ENCODE peak calls at places on chromosomes 11 and 22, in nine cellular contexts. One of them, this sample, is unnamed.

GRCh38 chr22:28907311-28908008 is 24.1 kb downstream of the ZNRF3 start:
- DNase-seq in caudate nucleus: no peak
- DNase-seq in hippocampal formation: no peak
- DNase-seq in left cardiac atrium: no peak
- DNase-seq in activated CD4-positive, alpha-beta T cell treated with anti-CD3 and anti-CD28 coated beads, Interleukin-2, amount 10 ng/mL, durations not matched to agents 7 days and 5 days: no peak
- DNase-seq in fibroblast of lung: peak; percentile 19
- DNase-seq in stimulated activated CD4-positive, alpha-beta T cell treated with anti-CD3 and anti-CD28 coated beads, Interleukin-15, amount 100 ng/mL, for 48 hours: peak; percentile 72
- DNase-seq in AG08396: no peak
- DNase-seq in aorta: no peak
- DNase-seq in this sample: no peak

GRCh38 chr11:65083834-65084597 is at the start of the genes CDCA5 and ZFPL1:
- DNase-seq in caudate nucleus: peak; percentile 89
- DNase-seq in hippocampal formation: peak; percentile 96
- DNase-seq in left cardiac atrium: peak; percentile 95
- DNase-seq in activated CD4-positive, alpha-beta T cell treated with anti-CD3 and anti-CD28 coated beads, Interleukin-2, amount 10 ng/mL, durations not matched to agents 7 days and 5 days: peak; percentile 97
- DNase-seq in fibroblast of lung: peak; percentile 93
- DNase-seq in stimulated activated CD4-positive, alpha-beta T cell treated with anti-CD3 and anti-CD28 coated beads, Interleukin-15, amount 100 ng/mL, for 48 hours: peak; percentile 94
- DNase-seq in AG08396: peak; percentile 99
- DNase-seq in aorta: peak; percentile 97
- DNase-seq in this sample: peak; percentile 96

GRCh38 chr22:23526588-23527315 is 53.3 kb downstream of the IGLL1 start:
- DNase-seq in caudate nucleus: no peak
- DNase-seq in hippocampal formation: no peak
- DNase-seq in left cardiac atrium: no peak
- DNase-seq in activated CD4-positive, alpha-beta T cell treated with anti-CD3 and anti-CD28 coated beads, Interleukin-2, amount 10 ng/mL, durations not matched to agents 7 days and 5 days: no peak
- DNase-seq in fibroblast of lung: no peak
- DNase-seq in stimulated activated CD4-positive, alpha-beta T cell treated with anti-CD3 and anti-CD28 coated beads, Interleukin-15, amount 100 ng/mL, for 48 hours: no peak
- DNase-seq in AG08396: no peak
- DNase-seq in aorta: no peak
- DNase-seq in this sample: peak; percentile 33

GRCh38 chr11:87235366-87235765 is 197.6 kb downstream of the TMEM135 start:
- DNase-seq in caudate nucleus: no peak
- DNase-seq in hippocampal formation: no peak
- DNase-seq in left cardiac atrium: no peak
- DNase-seq in activated CD4-positive, alpha-beta T cell treated with anti-CD3 and anti-CD28 coated beads, Interleukin-2, amount 10 ng/mL, durations not matched to agents 7 days and 5 days: no peak
- DNase-seq in fibroblast of lung: no peak
- DNase-seq in stimulated activated CD4-positive, alpha-beta T cell treated with anti-CD3 and anti-CD28 coated beads, Interleukin-15, amount 100 ng/mL, for 48 hours: no peak
- DNase-seq in AG08396: no peak
- DNase-seq in aorta: no peak
- DNase-seq in this sample: no peak

GRCh38 chr11:42179211-42179610 is 719.8 kb upstream of the LRRC4C start:
- DNase-seq in caudate nucleus: no peak
- DNase-seq in hippocampal formation: no peak
- DNase-seq in left cardiac atrium: no peak
- DNase-seq in activated CD4-positive, alpha-beta T cell treated with anti-CD3 and anti-CD28 coated beads, Interleukin-2, amount 10 ng/mL, durations not matched to agents 7 days and 5 days: no peak
- DNase-seq in fibroblast of lung: no peak
- DNase-seq in stimulated activated CD4-positive, alpha-beta T cell treated with anti-CD3 and anti-CD28 coated beads, Interleukin-15, amount 100 ng/mL, for 48 hours: no peak
- DNase-seq in AG08396: no peak
- DNase-seq in aorta: no peak
- DNase-seq in this sample: no peak

GRCh38 chr11:14713518-14714244 is 70.1 kb downstream of the PDE3B start:
- DNase-seq in caudate nucleus: no peak
- DNase-seq in hippocampal formation: no peak
- DNase-seq in left cardiac atrium: no peak
- DNase-seq in activated CD4-positive, alpha-beta T cell treated with anti-CD3 and anti-CD28 coated beads, Interleukin-2, amount 10 ng/mL, durations not matched to agents 7 days and 5 days: peak; percentile 45
- DNase-seq in fibroblast of lung: no peak
- DNase-seq in stimulated activated CD4-positive, alpha-beta T cell treated with anti-CD3 and anti-CD28 coated beads, Interleukin-15, amount 100 ng/mL, for 48 hours: no peak
- DNase-seq in AG08396: no peak
- DNase-seq in aorta: no peak
- DNase-seq in this sample: no peak

GRCh38 chr11:109998921-109999320 is 94.3 kb upstream of the ZC3H12C start:
- DNase-seq in caudate nucleus: no peak
- DNase-seq in hippocampal formation: peak; percentile 33
- DNase-seq in left cardiac atrium: no peak
- DNase-seq in activated CD4-positive, alpha-beta T cell treated with anti-CD3 and anti-CD28 coated beads, Interleukin-2, amount 10 ng/mL, durations not matched to agents 7 days and 5 days: no peak
- DNase-seq in fibroblast of lung: no peak
- DNase-seq in stimulated activated CD4-positive, alpha-beta T cell treated with anti-CD3 and anti-CD28 coated beads, Interleukin-15, amount 100 ng/mL, for 48 hours: no peak
- DNase-seq in AG08396: no peak
- DNase-seq in aorta: no peak
- DNase-seq in this sample: no peak

GRCh38 chr11:69657911-69658605 is 17.1 kb downstream of the LTO1 start:
- DNase-seq in caudate nucleus: no peak
- DNase-seq in hippocampal formation: no peak
- DNase-seq in left cardiac atrium: no peak
- DNase-seq in activated CD4-positive, alpha-beta T cell treated with anti-CD3 and anti-CD28 coated beads, Interleukin-2, amount 10 ng/mL, durations not matched to agents 7 days and 5 days: no peak
- DNase-seq in fibroblast of lung: peak; percentile 61
- DNase-seq in stimulated activated CD4-positive, alpha-beta T cell treated with anti-CD3 and anti-CD28 coated beads, Interleukin-15, amount 100 ng/mL, for 48 hours: no peak
- DNase-seq in AG08396: peak; percentile 50
- DNase-seq in aorta: peak; percentile 6
- DNase-seq in this sample: peak; percentile 38

GRCh38 chr11:84780689-84781293 is 846.4 kb downstream of the DLG2 start:
- DNase-seq in caudate nucleus: no peak
- DNase-seq in hippocampal formation: peak; percentile 11
- DNase-seq in left cardiac atrium: no peak
- DNase-seq in activated CD4-positive, alpha-beta T cell treated with anti-CD3 and anti-CD28 coated beads, Interleukin-2, amount 10 ng/mL, durations not matched to agents 7 days and 5 days: no peak
- DNase-seq in fibroblast of lung: peak; percentile 39
- DNase-seq in stimulated activated CD4-positive, alpha-beta T cell treated with anti-CD3 and anti-CD28 coated beads, Interleukin-15, amount 100 ng/mL, for 48 hours: no peak
- DNase-seq in AG08396: peak; percentile 9
- DNase-seq in aorta: no peak
- DNase-seq in this sample: no peak

GRCh38 chr11:130527648-130528300 is 79.3 kb downstream of the ADAMTS15 start:
- DNase-seq in caudate nucleus: no peak
- DNase-seq in hippocampal formation: no peak
- DNase-seq in left cardiac atrium: peak; percentile 67
- DNase-seq in activated CD4-positive, alpha-beta T cell treated with anti-CD3 and anti-CD28 coated beads, Interleukin-2, amount 10 ng/mL, durations not matched to agents 7 days and 5 days: no peak
- DNase-seq in fibroblast of lung: peak; percentile 86
- DNase-seq in stimulated activated CD4-positive, alpha-beta T cell treated with anti-CD3 and anti-CD28 coated beads, Interleukin-15, amount 100 ng/mL, for 48 hours: no peak
- DNase-seq in AG08396: no peak
- DNase-seq in aorta: no peak
- DNase-seq in this sample: no peak

GRCh38 chr11:94125408-94126120 is 3.1 kb upstream of the PANX1 start:
- DNase-seq in caudate nucleus: no peak
- DNase-seq in hippocampal formation: no peak
- DNase-seq in left cardiac atrium: no peak
- DNase-seq in activated CD4-positive, alpha-beta T cell treated with anti-CD3 and anti-CD28 coated beads, Interleukin-2, amount 10 ng/mL, durations not matched to agents 7 days and 5 days: peak; percentile 22
- DNase-seq in fibroblast of lung: no peak
- DNase-seq in stimulated activated CD4-positive, alpha-beta T cell treated with anti-CD3 and anti-CD28 coated beads, Interleukin-15, amount 100 ng/mL, for 48 hours: no peak
- DNase-seq in AG08396: no peak
- DNase-seq in aorta: no peak
- DNase-seq in this sample: no peak

GRCh38 chr11:64745219-64745522 is 1.2 kb upstream of the RASGRP2 start:
- DNase-seq in caudate nucleus: no peak
- DNase-seq in hippocampal formation: no peak
- DNase-seq in left cardiac atrium: peak; percentile 84
- DNase-seq in activated CD4-positive, alpha-beta T cell treated with anti-CD3 and anti-CD28 coated beads, Interleukin-2, amount 10 ng/mL, durations not matched to agents 7 days and 5 days: peak; percentile 94
- DNase-seq in fibroblast of lung: no peak
- DNase-seq in stimulated activated CD4-positive, alpha-beta T cell treated with anti-CD3 and anti-CD28 coated beads, Interleukin-15, amount 100 ng/mL, for 48 hours: no peak
- DNase-seq in AG08396: peak; percentile 50
- DNase-seq in aorta: peak; percentile 91
- DNase-seq in this sample: peak; percentile 93

GRCh38 chr11:43585877-43586608 is 94.5 kb upstream of the HSD17B12 start:
- DNase-seq in caudate nucleus: no peak
- DNase-seq in hippocampal formation: no peak
- DNase-seq in left cardiac atrium: no peak
- DNase-seq in activated CD4-positive, alpha-beta T cell treated with anti-CD3 and anti-CD28 coated beads, Interleukin-2, amount 10 ng/mL, durations not matched to agents 7 days and 5 days: no peak
- DNase-seq in fibroblast of lung: no peak
- DNase-seq in stimulated activated CD4-positive, alpha-beta T cell treated with anti-CD3 and anti-CD28 coated beads, Interleukin-15, amount 100 ng/mL, for 48 hours: no peak
- DNase-seq in AG08396: no peak
- DNase-seq in aorta: no peak
- DNase-seq in this sample: no peak

GRCh38 chr11:6943131-6943530 is 16.9 kb downstream of the ZNF215 start:
- DNase-seq in caudate nucleus: no peak
- DNase-seq in hippocampal formation: no peak
- DNase-seq in left cardiac atrium: no peak
- DNase-seq in activated CD4-positive, alpha-beta T cell treated with anti-CD3 and anti-CD28 coated beads, Interleukin-2, amount 10 ng/mL, durations not matched to agents 7 days and 5 days: no peak
- DNase-seq in fibroblast of lung: peak; percentile 36
- DNase-seq in stimulated activated CD4-positive, alpha-beta T cell treated with anti-CD3 and anti-CD28 coated beads, Interleukin-15, amount 100 ng/mL, for 48 hours: no peak
- DNase-seq in AG08396: peak; percentile 10
- DNase-seq in aorta: no peak
- DNase-seq in this sample: no peak

GRCh38 chr11:45921561-45922424 is 663 bp upstream of the LARGE2 start:
- DNase-seq in caudate nucleus: no peak
- DNase-seq in hippocampal formation: no peak
- DNase-seq in left cardiac atrium: no peak
- DNase-seq in activated CD4-positive, alpha-beta T cell treated with anti-CD3 and anti-CD28 coated beads, Interleukin-2, amount 10 ng/mL, durations not matched to agents 7 days and 5 days: no peak
- DNase-seq in fibroblast of lung: no peak
- DNase-seq in stimulated activated CD4-positive, alpha-beta T cell treated with anti-CD3 and anti-CD28 coated beads, Interleukin-15, amount 100 ng/mL, for 48 hours: no peak
- DNase-seq in AG08396: peak; percentile 13
- DNase-seq in aorta: peak; percentile 42
- DNase-seq in this sample: peak; percentile 87

GRCh38 chr11:15374418-15374817 is 259.7 kb downstream of the INSC start:
- DNase-seq in caudate nucleus: no peak
- DNase-seq in hippocampal formation: no peak
- DNase-seq in left cardiac atrium: no peak
- DNase-seq in activated CD4-positive, alpha-beta T cell treated with anti-CD3 and anti-CD28 coated beads, Interleukin-2, amount 10 ng/mL, durations not matched to agents 7 days and 5 days: no peak
- DNase-seq in fibroblast of lung: no peak
- DNase-seq in stimulated activated CD4-positive, alpha-beta T cell treated with anti-CD3 and anti-CD28 coated beads, Interleukin-15, amount 100 ng/mL, for 48 hours: no peak
- DNase-seq in AG08396: no peak
- DNase-seq in aorta: no peak
- DNase-seq in this sample: no peak

GRCh38 chr11:33347490-33348125 is 90.4 kb downstream of the HIPK3 start:
- DNase-seq in caudate nucleus: no peak
- DNase-seq in hippocampal formation: no peak
- DNase-seq in left cardiac atrium: no peak
- DNase-seq in activated CD4-positive, alpha-beta T cell treated with anti-CD3 and anti-CD28 coated beads, Interleukin-2, amount 10 ng/mL, durations not matched to agents 7 days and 5 days: no peak
- DNase-seq in fibroblast of lung: no peak
- DNase-seq in stimulated activated CD4-positive, alpha-beta T cell treated with anti-CD3 and anti-CD28 coated beads, Interleukin-15, amount 100 ng/mL, for 48 hours: no peak
- DNase-seq in AG08396: no peak
- DNase-seq in aorta: no peak
- DNase-seq in this sample: no peak

GRCh38 chr11:59226396-59226795 is 13.7 kb upstream of the MPEG1 start:
- DNase-seq in caudate nucleus: no peak
- DNase-seq in hippocampal formation: no peak
- DNase-seq in left cardiac atrium: no peak
- DNase-seq in activated CD4-positive, alpha-beta T cell treated with anti-CD3 and anti-CD28 coated beads, Interleukin-2, amount 10 ng/mL, durations not matched to agents 7 days and 5 days: no peak
- DNase-seq in fibroblast of lung: no peak
- DNase-seq in stimulated activated CD4-positive, alpha-beta T cell treated with anti-CD3 and anti-CD28 coated beads, Interleukin-15, amount 100 ng/mL, for 48 hours: no peak
- DNase-seq in AG08396: no peak
- DNase-seq in aorta: no peak
- DNase-seq in this sample: no peak

GRCh38 chr22:46349238-46349637 is 13.7 kb downstream of the TRMU start:
- DNase-seq in caudate nucleus: no peak
- DNase-seq in hippocampal formation: no peak
- DNase-seq in left cardiac atrium: no peak
- DNase-seq in activated CD4-positive, alpha-beta T cell treated with anti-CD3 and anti-CD28 coated beads, Interleukin-2, amount 10 ng/mL, durations not matched to agents 7 days and 5 days: no peak
- DNase-seq in fibroblast of lung: no peak
- DNase-seq in stimulated activated CD4-positive, alpha-beta T cell treated with anti-CD3 and anti-CD28 coated beads, Interleukin-15, amount 100 ng/mL, for 48 hours: no peak
- DNase-seq in AG08396: no peak
- DNase-seq in aorta: peak; percentile 19
- DNase-seq in this sample: peak; percentile 21

GRCh38 chr22:45240137-45240809 is 421 bp downstream of the KIAA0930 start:
- DNase-seq in caudate nucleus: no peak
- DNase-seq in hippocampal formation: no peak
- DNase-seq in left cardiac atrium: peak; percentile 40
- DNase-seq in activated CD4-positive, alpha-beta T cell treated with anti-CD3 and anti-CD28 coated beads, Interleukin-2, amount 10 ng/mL, durations not matched to agents 7 days and 5 days: peak; percentile 42
- DNase-seq in fibroblast of lung: peak; percentile 35
- DNase-seq in stimulated activated CD4-positive, alpha-beta T cell treated with anti-CD3 and anti-CD28 coated beads, Interleukin-15, amount 100 ng/mL, for 48 hours: no peak
- DNase-seq in AG08396: peak; percentile 35
- DNase-seq in aorta: no peak
- DNase-seq in this sample: peak; percentile 75

GRCh38 chr11:119342362-119343130 is 1.9 kb upstream of the C1QTNF5 start:
- DNase-seq in caudate nucleus: no peak
- DNase-seq in hippocampal formation: no peak
- DNase-seq in left cardiac atrium: no peak
- DNase-seq in activated CD4-positive, alpha-beta T cell treated with anti-CD3 and anti-CD28 coated beads, Interleukin-2, amount 10 ng/mL, durations not matched to agents 7 days and 5 days: no peak
- DNase-seq in fibroblast of lung: no peak
- DNase-seq in stimulated activated CD4-positive, alpha-beta T cell treated with anti-CD3 and anti-CD28 coated beads, Interleukin-15, amount 100 ng/mL, for 48 hours: no peak
- DNase-seq in AG08396: no peak
- DNase-seq in aorta: peak; percentile 50
- DNase-seq in this sample: peak; percentile 43

GRCh38 chr11:37364246-37364839 is 766.3 kb upstream of the RAG2 start:
- DNase-seq in caudate nucleus: no peak
- DNase-seq in hippocampal formation: no peak
- DNase-seq in left cardiac atrium: no peak
- DNase-seq in activated CD4-positive, alpha-beta T cell treated with anti-CD3 and anti-CD28 coated beads, Interleukin-2, amount 10 ng/mL, durations not matched to agents 7 days and 5 days: no peak
- DNase-seq in fibroblast of lung: no peak
- DNase-seq in stimulated activated CD4-positive, alpha-beta T cell treated with anti-CD3 and anti-CD28 coated beads, Interleukin-15, amount 100 ng/mL, for 48 hours: no peak
- DNase-seq in AG08396: no peak
- DNase-seq in aorta: no peak
- DNase-seq in this sample: no peak

GRCh38 chr11:68120212-68121066 is 749 bp downstream of the CHKA start:
- DNase-seq in caudate nucleus: peak; percentile 43
- DNase-seq in hippocampal formation: peak; percentile 23
- DNase-seq in left cardiac atrium: peak; percentile 68
- DNase-seq in activated CD4-positive, alpha-beta T cell treated with anti-CD3 and anti-CD28 coated beads, Interleukin-2, amount 10 ng/mL, durations not matched to agents 7 days and 5 days: peak; percentile 56
- DNase-seq in fibroblast of lung: peak; percentile 43
- DNase-seq in stimulated activated CD4-positive, alpha-beta T cell treated with anti-CD3 and anti-CD28 coated beads, Interleukin-15, amount 100 ng/mL, for 48 hours: no peak
- DNase-seq in AG08396: peak; percentile 32
- DNase-seq in aorta: peak; percentile 77
- DNase-seq in this sample: peak; percentile 82

GRCh38 chr22:41891407-41891806 is 23.5 kb downstream of the SHISA8 start:
- DNase-seq in caudate nucleus: no peak
- DNase-seq in hippocampal formation: no peak
- DNase-seq in left cardiac atrium: no peak
- DNase-seq in activated CD4-positive, alpha-beta T cell treated with anti-CD3 and anti-CD28 coated beads, Interleukin-2, amount 10 ng/mL, durations not matched to agents 7 days and 5 days: no peak
- DNase-seq in fibroblast of lung: no peak
- DNase-seq in stimulated activated CD4-positive, alpha-beta T cell treated with anti-CD3 and anti-CD28 coated beads, Interleukin-15, amount 100 ng/mL, for 48 hours: no peak
- DNase-seq in AG08396: no peak
- DNase-seq in aorta: no peak
- DNase-seq in this sample: no peak

GRCh38 chr11:103541186-103541795 is 432.1 kb downstream of the DYNC2H1 start:
- DNase-seq in caudate nucleus: no peak
- DNase-seq in hippocampal formation: no peak
- DNase-seq in left cardiac atrium: no peak
- DNase-seq in activated CD4-positive, alpha-beta T cell treated with anti-CD3 and anti-CD28 coated beads, Interleukin-2, amount 10 ng/mL, durations not matched to agents 7 days and 5 days: no peak
- DNase-seq in fibroblast of lung: no peak
- DNase-seq in stimulated activated CD4-positive, alpha-beta T cell treated with anti-CD3 and anti-CD28 coated beads, Interleukin-15, amount 100 ng/mL, for 48 hours: no peak
- DNase-seq in AG08396: no peak
- DNase-seq in aorta: no peak
- DNase-seq in this sample: no peak

GRCh38 chr22:29329581-29329980 is 14.1 kb upstream of the RASL10A start:
- DNase-seq in caudate nucleus: no peak
- DNase-seq in hippocampal formation: no peak
- DNase-seq in left cardiac atrium: peak; percentile 13
- DNase-seq in activated CD4-positive, alpha-beta T cell treated with anti-CD3 and anti-CD28 coated beads, Interleukin-2, amount 10 ng/mL, durations not matched to agents 7 days and 5 days: no peak
- DNase-seq in fibroblast of lung: no peak
- DNase-seq in stimulated activated CD4-positive, alpha-beta T cell treated with anti-CD3 and anti-CD28 coated beads, Interleukin-15, amount 100 ng/mL, for 48 hours: no peak
- DNase-seq in AG08396: no peak
- DNase-seq in aorta: no peak
- DNase-seq in this sample: no peak

GRCh38 chr22:23077627-23078461 is 7.5 kb downstream of the GNAZ start:
- DNase-seq in caudate nucleus: no peak
- DNase-seq in hippocampal formation: no peak
- DNase-seq in left cardiac atrium: no peak
- DNase-seq in activated CD4-positive, alpha-beta T cell treated with anti-CD3 and anti-CD28 coated beads, Interleukin-2, amount 10 ng/mL, durations not matched to agents 7 days and 5 days: no peak
- DNase-seq in fibroblast of lung: no peak
- DNase-seq in stimulated activated CD4-positive, alpha-beta T cell treated with anti-CD3 and anti-CD28 coated beads, Interleukin-15, amount 100 ng/mL, for 48 hours: no peak
- DNase-seq in AG08396: no peak
- DNase-seq in aorta: no peak
- DNase-seq in this sample: no peak

GRCh38 chr11:95884364-95884763 is 39.5 kb downstream of the MTMR2 start:
- DNase-seq in caudate nucleus: no peak
- DNase-seq in hippocampal formation: no peak
- DNase-seq in left cardiac atrium: no peak
- DNase-seq in activated CD4-positive, alpha-beta T cell treated with anti-CD3 and anti-CD28 coated beads, Interleukin-2, amount 10 ng/mL, durations not matched to agents 7 days and 5 days: no peak
- DNase-seq in fibroblast of lung: peak; percentile 87
- DNase-seq in stimulated activated CD4-positive, alpha-beta T cell treated with anti-CD3 and anti-CD28 coated beads, Interleukin-15, amount 100 ng/mL, for 48 hours: no peak
- DNase-seq in AG08396: no peak
- DNase-seq in aorta: no peak
- DNase-seq in this sample: no peak

GRCh38 chr11:10511046-10511711 is 29.8 kb downstream of the RNF141 start:
- DNase-seq in caudate nucleus: no peak
- DNase-seq in hippocampal formation: no peak
- DNase-seq in left cardiac atrium: no peak
- DNase-seq in activated CD4-positive, alpha-beta T cell treated with anti-CD3 and anti-CD28 coated beads, Interleukin-2, amount 10 ng/mL, durations not matched to agents 7 days and 5 days: no peak
- DNase-seq in fibroblast of lung: no peak
- DNase-seq in stimulated activated CD4-positive, alpha-beta T cell treated with anti-CD3 and anti-CD28 coated beads, Interleukin-15, amount 100 ng/mL, for 48 hours: no peak
- DNase-seq in AG08396: no peak
- DNase-seq in aorta: no peak
- DNase-seq in this sample: no peak

GRCh38 chr11:113240389-113240788 is 74.0 kb upstream of the TTC12 start:
- DNase-seq in caudate nucleus: no peak
- DNase-seq in hippocampal formation: no peak
- DNase-seq in left cardiac atrium: no peak
- DNase-seq in activated CD4-positive, alpha-beta T cell treated with anti-CD3 and anti-CD28 coated beads, Interleukin-2, amount 10 ng/mL, durations not matched to agents 7 days and 5 days: no peak
- DNase-seq in fibroblast of lung: no peak
- DNase-seq in stimulated activated CD4-positive, alpha-beta T cell treated with anti-CD3 and anti-CD28 coated beads, Interleukin-15, amount 100 ng/mL, for 48 hours: no peak
- DNase-seq in AG08396: no peak
- DNase-seq in aorta: no peak
- DNase-seq in this sample: no peak

GRCh38 chr22:28922540-28923244 is 39.3 kb downstream of the ZNRF3 start:
- DNase-seq in caudate nucleus: no peak
- DNase-seq in hippocampal formation: no peak
- DNase-seq in left cardiac atrium: no peak
- DNase-seq in activated CD4-positive, alpha-beta T cell treated with anti-CD3 and anti-CD28 coated beads, Interleukin-2, amount 10 ng/mL, durations not matched to agents 7 days and 5 days: no peak
- DNase-seq in fibroblast of lung: no peak
- DNase-seq in stimulated activated CD4-positive, alpha-beta T cell treated with anti-CD3 and anti-CD28 coated beads, Interleukin-15, amount 100 ng/mL, for 48 hours: no peak
- DNase-seq in AG08396: no peak
- DNase-seq in aorta: no peak
- DNase-seq in this sample: no peak

This sample was measured in lower lobe of right lung.